ENCODE peak calls at places on chromosomes 6 and 20, in four cellular contexts. Y, A, G and T are unnamed samples.

GRCh38 chr20:1330075-1330830 is 1.3 kb upstream of the SDCBP2 start:
- DNase-seq in G (peak; percentile 91), Y (no peak), A (no peak), T (no peak)

GRCh38 chr20:36862857-36863668 is 12.9 kb upstream of the TLDC2 start:
- DNase-seq in Y (no peak), G (no peak), A (peak; percentile 53), T (no peak)

GRCh38 chr20:4876731-4877130 is 124.6 kb downstream of the SLC23A2 start:
- DNase-seq in G (no peak), A (no peak), Y (no peak), T (no peak)

GRCh38 chr6:104940881-104941693 is 15.8 kb upstream of the LIN28B start:
- DNase-seq in A (peak; percentile 94), Y (peak; percentile 45), G (peak; percentile 26), T (no peak)

GRCh38 chr20:32455901-32456701 is 98.0 kb downstream of the ASXL1 start:
- DNase-seq in G (no peak), Y (no peak), A (no peak), T (no peak)

GRCh38 chr6:62090442-62091229 is 195.4 kb downstream of the KHDRBS2 start:
- DNase-seq in Y (no peak), A (no peak), G (no peak), T (no peak)

GRCh38 chr20:62132421-62132820 is 10.1 kb downstream of the LSM14B start:
- DNase-seq in A (no peak), Y (peak; percentile 73), G (peak; percentile 30), T (no peak)

GRCh38 chr6:169420912-169421543 is 167.4 kb upstream of the THBS2 start:
- DNase-seq in Y (no peak), G (peak; percentile 19), A (peak; percentile 75), T (no peak)

GRCh38 chr20:59207235-59207634 is 43.6 kb downstream of the ZNF831 start:
- DNase-seq in G (no peak), Y (no peak), A (no peak), T (no peak)

GRCh38 chr20:39103732-39104131 is 141.6 kb downstream of the DHX35 start:
- DNase-seq in A (no peak), G (peak; percentile 23), Y (no peak), T (no peak)

GRCh38 chr20:23086056-23086551 is at the start of gene CD93:
- DNase-seq in A (no peak), Y (peak; percentile 55), G (no peak), T (peak; percentile 72)

DNA sequence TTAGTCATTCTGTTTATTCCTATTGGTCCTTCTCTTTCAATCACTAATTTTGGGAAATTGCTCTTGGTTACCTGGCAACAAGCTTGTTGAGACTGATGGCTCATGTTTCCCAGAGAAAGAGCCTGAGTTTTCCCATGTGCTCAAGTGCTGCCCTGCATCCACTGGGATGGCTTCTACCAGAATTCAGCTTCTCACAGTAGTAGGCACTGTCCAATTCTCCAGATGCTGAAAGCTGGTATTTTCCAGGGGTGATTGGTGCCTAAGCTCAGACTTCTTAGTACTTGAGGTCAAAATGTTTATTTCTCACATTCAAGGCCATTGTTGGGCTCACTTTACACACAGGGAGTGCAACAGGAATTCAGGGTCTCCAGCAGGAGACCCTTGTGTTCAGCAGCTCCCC is 29.1 kb upstream of the SLC2A12 start:
- DNase-seq in A (no peak), G (no peak), Y (no peak), T (no peak)
- H3K4me3 ChIP-seq in A (no peak overlapping the region), G (no peak overlapping the region), Y (no peak overlapping the region), T (no peak overlapping the region)

GRCh38 chr20:3798405-3798768 is 2.3 kb downstream of the CDC25B start:
- DNase-seq in G (no peak), Y (peak; percentile 44), A (no peak), T (no peak)
- H3K4me3 ChIP-seq in G (peak overlapping the region; percentile 74), Y (peak overlapping the region; percentile 79), A (no peak overlapping the region), T (no peak overlapping the region)

GRCh38 chr6:36099872-36100483 is 30.3 kb upstream of the MAPK13 start:
- DNase-seq in A (no peak), G (no peak), Y (no peak), T (no peak)
- H3K4me3 ChIP-seq in A (no peak overlapping the region), G (no peak overlapping the region), Y (no peak overlapping the region), T (no peak overlapping the region)

DNA sequence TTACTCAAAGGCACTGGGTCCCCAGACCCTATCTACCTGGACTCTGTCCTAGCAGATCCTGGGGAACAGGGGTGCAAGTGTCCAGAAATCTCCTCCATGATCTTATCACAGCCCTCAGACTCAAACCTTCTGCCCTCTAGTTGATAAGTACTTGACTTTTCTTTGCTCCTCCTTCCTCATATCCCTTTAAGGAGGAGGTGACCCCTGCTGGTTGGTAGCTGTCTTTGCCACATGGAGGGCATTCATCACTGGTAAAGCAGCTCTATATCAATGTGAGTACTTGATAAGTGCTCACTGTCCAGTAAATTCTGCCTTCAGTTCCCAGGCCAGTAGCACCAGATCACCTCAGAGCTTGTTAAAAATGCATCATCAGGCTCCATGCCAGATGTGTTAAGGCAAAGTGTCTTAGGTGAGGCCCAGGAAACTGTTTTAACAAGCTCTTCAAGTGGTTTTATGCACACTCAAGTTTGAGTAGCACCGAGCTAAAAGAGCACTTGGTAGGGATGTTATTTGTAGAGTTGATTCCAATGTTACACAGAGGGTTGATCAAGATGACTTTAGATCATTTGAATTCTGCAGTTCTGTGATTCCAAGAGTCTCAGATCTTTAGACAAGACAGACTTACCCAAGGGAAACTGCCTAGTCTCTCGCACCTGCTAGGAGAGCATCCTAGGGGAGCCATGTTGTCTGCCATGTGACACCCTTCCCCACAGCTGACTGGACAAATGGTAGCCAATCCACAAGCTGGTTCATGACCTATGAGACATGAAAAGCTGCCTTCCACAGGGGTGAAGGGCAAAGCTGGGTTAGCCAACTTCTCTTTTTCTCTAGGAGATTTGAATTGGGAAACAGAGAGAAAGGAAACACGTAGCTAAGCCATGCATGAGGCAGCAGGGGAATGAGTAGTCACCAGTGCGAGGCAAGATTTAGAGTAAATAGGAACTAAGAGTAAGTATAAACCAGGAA is 18.6 kb downstream of the TREML2 start:
- DNase-seq in Y (no peak), G (peak; percentile 54), A (peak; percentile 62), T (peak; percentile 61)
- H3K4me3 ChIP-seq in Y (no peak overlapping the region), G (no peak overlapping the region), A (no peak overlapping the region), T (no peak overlapping the region)

DNA sequence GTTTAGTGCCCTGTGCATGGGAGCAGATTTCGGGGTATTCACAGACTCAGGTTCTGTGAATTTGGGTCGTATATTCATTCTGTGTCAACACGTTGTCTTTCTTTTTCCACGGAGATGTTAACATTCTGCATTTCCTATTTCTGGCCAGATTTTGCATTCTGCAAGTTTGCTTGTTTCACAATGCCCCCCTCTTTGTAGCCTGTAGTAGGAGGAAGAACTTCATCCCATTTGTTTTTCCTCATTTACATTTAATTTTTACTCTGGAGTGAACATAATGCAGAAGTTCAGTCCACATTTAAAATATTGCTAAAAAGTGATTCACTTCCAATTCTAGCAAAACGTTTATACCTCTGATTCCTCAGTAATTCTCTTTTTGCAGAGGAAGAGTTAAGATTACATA is 13.0 kb downstream of the TAGAP start:
- DNase-seq in Y (no peak), G (no peak), A (no peak), T (no peak)
- H3K4me3 ChIP-seq in Y (no peak overlapping the region), G (no peak overlapping the region), A (no peak overlapping the region), T (no peak overlapping the region)